ENCODE peak calls at places on chromosomes 3 and 15, in nine cellular contexts. C is GM20000, P is A549, J is tibial artery, D is GM10248, W is nephron progenitor cell, X is right lobe of liver, G is lower lobe of right lung, F is heart left ventricle. K is an unnamed sample.

GRCh38 chr15:58203537-58203936 is 65.4 kb downstream of the AQP9 start:
- DNase-seq in C (no peak), P (no peak), J (no peak), D (no peak), W (no peak), X (no peak), G (no peak), F (no peak), K (no peak)

GRCh38 chr3:194675081-194675640 is 3.2 kb upstream of the LSG1 start:
- DNase-seq in C (no peak), P (no peak), J (no peak), D (no peak), W (no peak), X (no peak), G (no peak), F (no peak), K (no peak)

GRCh38 chr15:45221967-45222366 is 30.1 kb upstream of the SLC28A2 start:
- DNase-seq in C (no peak), P (no peak), J (no peak), D (no peak), W (no peak), X (no peak), G (no peak), F (no peak), K (no peak)

GRCh38 chr3:37523361-37523760 is 338.3 kb upstream of the CTDSPL start:
- DNase-seq in C (no peak), P (no peak), J (no peak), D (no peak), W (no peak), X (no peak), G (no peak), F (no peak), K (no peak)

GRCh38 chr3:161510510-161511260 is 14.1 kb downstream of the OTOL1 start:
- DNase-seq in C (no peak), P (no peak), J (no peak), D (no peak), W (no peak), X (no peak), G (no peak), F (no peak), K (no peak)

GRCh38 chr3:158094235-158094916 is 11.8 kb downstream of the SHOX2 start:
- DNase-seq in C (peak), P (no peak), J (no peak), D (peak), W (peak), X (peak), G (no peak), F (no peak), K (peak)

GRCh38 chr3:179108091-179108490 is 36.5 kb upstream of the ZMAT3 start:
- DNase-seq in C (no peak), P (no peak), J (no peak), D (no peak), W (no peak), X (no peak), G (no peak), F (no peak), K (no peak)

GRCh38 chr3:23992051-23992628 is 47.1 kb downstream of the NR1D2 start:
- DNase-seq in C (no peak), P (no peak), J (no peak), D (no peak), W (no peak), X (no peak), G (no peak), F (no peak), K (no peak)

GRCh38 chr3:168049366-168049974 is 46.3 kb downstream of the GOLIM4 start:
- DNase-seq in C (no peak), P (no peak), J (no peak), D (no peak), W (no peak), X (no peak), G (no peak), F (no peak), K (no peak)

GRCh38 chr3:60755094-60755493 is 496.2 kb downstream of the FHIT start:
- DNase-seq in C (peak), P (peak), J (no peak), D (no peak), W (peak), X (no peak), G (no peak), F (no peak), K (no peak)

GRCh38 chr3:139136459-139137190 is 91.9 kb upstream of the PRR23C start:
- DNase-seq in C (no peak), P (no peak), J (no peak), D (no peak), W (no peak), X (no peak), G (no peak), F (no peak), K (no peak)

GRCh38 chr15:34436126-34436955 is 1.3 kb downstream of the GOLGA8A start:
- DNase-seq in C (peak), P (no peak), J (no peak), D (peak), W (peak), X (no peak), G (no peak), F (no peak), K (peak)

GRCh38 chr15:43186003-43186353 is 775 bp downstream of the CCNDBP1 start:
- DNase-seq in C (no peak), P (peak), J (no peak), D (peak), W (no peak), X (no peak), G (no peak), F (no peak), K (peak)

GRCh38 chr3:11118181-11118682 is 36.1 kb upstream of the HRH1 start:
- DNase-seq in C (no peak), P (no peak), J (no peak), D (no peak), W (no peak), X (no peak), G (no peak), F (no peak), K (no peak)

GRCh38 chr15:72009207-72009606 is 108.7 kb downstream of the MYO9A start:
- DNase-seq in C (no peak), P (no peak), J (no peak), D (no peak), W (peak), X (no peak), G (no peak), F (no peak), K (no peak)

GRCh38 chr3:33277193-33277882 is at the start of gene FBXL2:
- DNase-seq in C (peak), P (peak), J (peak), D (peak), W (peak), X (peak), G (peak), F (peak), K (peak)

GRCh38 chr3:132038198-132038825 is 3.5 kb upstream of the CPNE4 start:
- DNase-seq in C (peak), P (peak), J (no peak), D (peak), W (no peak), X (no peak), G (no peak), F (no peak), K (peak)

GRCh38 chr3:126081618-126082333 is 2.1 kb downstream of the SLC41A3 start:
- DNase-seq in C (no peak), P (peak), J (no peak), D (no peak), W (no peak), X (no peak), G (no peak), F (peak), K (peak)
- TF ChIP-seq CTCF in C (no peak), P (no peak), J (peak), D (no peak), W (peak), X (no peak), G (peak), F (no peak), K (no peak)

GRCh38 chr3:127003601-127004280 is 20.8 kb downstream of the PLXNA1 start:
- DNase-seq in C (no peak), P (no peak), J (no peak), D (no peak), W (no peak), X (no peak), G (no peak), F (no peak), K (no peak)

GRCh38 chr3:127000792-127001191 is 17.9 kb downstream of the PLXNA1 start:
- DNase-seq in C (no peak), P (no peak), J (no peak), D (no peak), W (no peak), X (no peak), G (no peak), F (no peak), K (no peak)

GRCh38 chr3:127003175-127003555 is 20.2 kb downstream of the PLXNA1 start:
- DNase-seq in C (no peak), P (no peak), J (no peak), D (no peak), W (no peak), X (no peak), G (no peak), F (no peak), K (no peak)

GRCh38 chr3:127001486-127002194 is 18.7 kb downstream of the PLXNA1 start:
- DNase-seq in C (no peak), P (no peak), J (no peak), D (no peak), W (no peak), X (no peak), G (no peak), F (no peak), K (no peak)

DNA sequence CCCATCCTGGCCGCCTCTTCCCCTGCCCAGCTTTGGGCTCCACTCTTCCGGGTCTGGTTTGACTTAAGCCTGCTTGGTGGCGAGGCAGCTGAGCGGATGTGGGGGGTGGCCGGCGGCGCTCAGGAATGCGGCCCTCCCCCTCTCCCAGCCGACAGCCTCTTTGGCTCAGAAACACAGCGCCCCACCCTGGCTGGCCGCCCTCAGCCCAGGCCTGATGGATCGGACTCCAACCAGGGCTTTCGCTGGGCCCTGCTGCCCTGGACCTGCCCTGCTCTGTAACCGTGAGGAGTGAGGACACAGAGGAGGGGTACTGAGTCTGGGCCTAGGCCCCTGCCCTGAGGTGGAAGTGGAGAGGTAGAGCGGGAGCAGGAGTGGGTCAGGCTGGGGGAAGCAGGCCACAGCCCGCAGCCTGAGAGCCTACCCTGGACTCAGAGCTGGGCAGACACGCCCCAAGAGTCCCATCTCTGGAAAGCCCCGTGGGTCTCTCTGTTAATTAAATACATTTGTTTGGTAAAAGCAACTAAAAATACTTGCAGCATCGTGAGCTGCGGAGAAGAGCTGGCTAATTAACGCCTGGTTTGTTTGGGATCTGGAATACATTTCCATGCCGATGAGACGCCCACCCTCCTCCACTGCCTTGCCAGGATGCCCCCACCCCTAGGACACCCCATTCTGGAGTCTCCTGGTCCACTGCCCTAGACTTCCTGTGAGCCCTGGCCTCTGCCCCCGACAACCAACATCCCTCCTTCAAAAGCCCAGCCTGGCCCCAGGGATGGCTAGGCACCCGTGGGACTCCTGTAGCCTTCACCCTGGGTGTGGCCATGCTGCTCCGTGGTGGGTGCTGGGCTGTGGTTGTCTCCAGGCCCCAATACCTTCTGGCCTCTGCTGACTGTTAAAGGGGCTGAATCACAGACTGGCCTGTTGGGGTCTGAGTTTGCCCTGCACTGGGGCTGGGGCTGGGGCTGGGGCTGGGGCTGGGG is 19.6 kb downstream of the PLXNA1 start:
- DNase-seq in C (peak), P (no peak), J (peak), D (peak), W (peak), X (peak), G (peak), F (peak), K (no peak)
- TF ChIP-seq CTCF in C (no peak), P (no peak), J (peak), D (no peak), W (peak), X (peak), G (peak), F (peak), K (no peak)

GRCh38 chr3:174859109-174859735 is at the start of gene NAALADL2:
- DNase-seq in C (no peak), P (no peak), J (no peak), D (no peak), W (no peak), X (no peak), G (no peak), F (no peak), K (no peak)

GRCh38 chr3:174863488-174863887 is 4.4 kb downstream of the NAALADL2 start:
- DNase-seq in C (no peak), P (no peak), J (no peak), D (no peak), W (no peak), X (no peak), G (no peak), F (no peak), K (no peak)

GRCh38 chr3:174859756-174860155 is 622 bp downstream of the NAALADL2 start:
- DNase-seq in C (no peak), P (no peak), J (no peak), D (no peak), W (no peak), X (no peak), G (no peak), F (no peak), K (no peak)

GRCh38 chr3:174862666-174863065 is 3.5 kb downstream of the NAALADL2 start:
- DNase-seq in C (no peak), P (no peak), J (no peak), D (no peak), W (no peak), X (no peak), G (no peak), F (no peak), K (no peak)

DNA sequence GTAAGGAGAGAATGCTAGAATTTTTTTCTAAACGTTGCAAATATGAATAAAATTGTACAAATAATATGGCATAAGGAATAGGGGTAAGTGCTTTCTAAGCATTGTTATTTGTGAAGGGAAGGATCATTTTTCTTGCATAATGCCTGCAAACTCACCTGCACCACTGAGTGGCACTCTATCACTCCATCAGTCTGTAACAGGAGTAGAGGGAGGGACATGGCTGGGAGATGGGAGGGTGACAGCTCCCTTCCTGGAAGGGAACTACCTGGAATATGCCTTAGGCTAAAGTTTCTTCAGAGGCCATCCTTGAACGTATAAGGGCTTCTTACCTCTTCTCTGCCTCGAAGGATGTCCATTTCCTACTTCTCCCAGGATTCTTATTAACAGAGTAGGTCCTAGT is 3.0 kb downstream of the NAALADL2 start:
- DNase-seq in C (no peak), P (peak), J (no peak), D (no peak), W (no peak), X (no peak), G (no peak), F (no peak), K (no peak)
- TF ChIP-seq CTCF in C (no peak), P (peak), J (no peak), D (no peak), W (no peak), X (peak), G (peak), F (no peak), K (no peak)

GRCh38 chr3:142857056-142857455 is 31.8 kb downstream of the PCOLCE2 start:
- DNase-seq in C (no peak), P (peak), J (no peak), D (no peak), W (no peak), X (peak), G (no peak), F (peak), K (no peak)
- TF ChIP-seq CTCF in C (no peak), P (peak), J (no peak), D (no peak), W (no peak), X (peak), G (no peak), F (no peak), K (no peak)

GRCh38 chr3:87145553-87145952 is 81.6 kb upstream of the CHMP2B start:
- DNase-seq in C (peak), P (no peak), J (no peak), D (peak), W (peak), X (no peak), G (no peak), F (no peak), K (peak)
- TF ChIP-seq CTCF in C (no peak), P (no peak), J (no peak), D (peak), W (no peak), X (peak), G (peak), F (no peak), K (no peak)

K was measured in GM13976.